ENCODE peak calls at places on chromosome 14, in seven cellular contexts. O is T-helper 9 cell, I is KBM-7, Z is iPS-NIHi11, A is kidney tubule cell, W is neuronal stem cell, P is HTR-8/SVneo. Q is an unnamed sample.

GRCh38 chr14:54606178-54606577 is 39.2 kb downstream of the SAMD4A start:
- DNase-seq in W (no peak), O (no peak), P (no peak), A (peak), I (no peak), Z (peak), Q (no peak)

GRCh38 chr14:68285421-68286179 is 466.0 kb downstream of the RAD51B start:
- DNase-seq in O (peak), A (no peak), P (no peak), I (peak), Z (no peak), W (no peak), Q (no peak)

GRCh38 chr14:74641581-74641980 is 29.5 kb upstream of the LTBP2 start:
- DNase-seq in A (no peak), I (no peak), Z (no peak), O (no peak), W (no peak), P (no peak), Q (no peak)

GRCh38 chr14:84234281-84234680 is 1295.7 kb upstream of the FLRT2 start:
- DNase-seq in P (no peak), A (no peak), I (no peak), W (no peak), O (no peak), Z (no peak), Q (no peak)

GRCh38 chr14:105851716-105852377 is 325.5 kb downstream of the TMEM121 start:
- DNase-seq in Z (peak), W (no peak), O (no peak), P (no peak), I (no peak), A (no peak), Q (no peak)

GRCh38 chr14:94158239-94158888 is 15.8 kb upstream of the PPP4R4 start:
- DNase-seq in I (no peak), Z (no peak), W (no peak), P (no peak), A (no peak), O (no peak), Q (no peak)

GRCh38 chr14:92897922-92898599 is 24.9 kb upstream of the CHGA start:
- DNase-seq in P (no peak), I (no peak), A (no peak), W (no peak), Z (no peak), O (no peak), Q (no peak)

GRCh38 chr14:104784218-104784568 is 11.4 kb downstream of the AKT1 start:
- DNase-seq in P (no peak), O (no peak), I (no peak), A (no peak), Z (no peak), W (no peak), Q (no peak)

GRCh38 chr14:96363751-96364336 is 518 bp downstream of the GSKIP start:
- DNase-seq in A (peak), W (no peak), P (peak), O (no peak), Z (peak), I (peak), Q (peak)

GRCh38 chr14:50362791-50363733 is 33.6 kb downstream of the CDKL1 start:
- DNase-seq in Z (no peak), A (no peak), I (peak), P (no peak), O (no peak), W (no peak), Q (no peak)

GRCh38 chr14:55847766-55848165 is 267.8 kb downstream of the KTN1 start:
- DNase-seq in A (peak), O (no peak), P (no peak), I (no peak), Z (no peak), W (no peak), Q (no peak)

GRCh38 chr14:104350463-104351185 is 212.2 kb downstream of the KIF26A start:
- DNase-seq in A (no peak), Z (no peak), P (no peak), W (no peak), I (no peak), O (no peak), Q (no peak)

GRCh38 chr14:104093366-104094055 is 8.0 kb downstream of the ASPG start:
- DNase-seq in P (no peak), I (no peak), A (no peak), Z (no peak), W (no peak), O (no peak), Q (peak)

GRCh38 chr14:50044040-50044651 is 72.2 kb downstream of the VCPKMT start:
- DNase-seq in P (no peak), I (peak), W (no peak), O (no peak), Z (no peak), A (no peak), Q (no peak)

GRCh38 chr14:69321601-69322330 is 61.8 kb downstream of the GALNT16 start:
- DNase-seq in O (no peak), I (no peak), P (no peak), A (no peak), W (no peak), Z (no peak), Q (no peak)